ENCODE peak calls at places on chromosomes 13 and 19, in five cellular contexts. A is substantia nigra, G is kidney epithelial cell, O is MV-4-11, Q is NCI-H510A treated with DMSO at 0.1 percent for 48 hours. X is an unnamed sample.
A peak's percentile ranks its signal among the peaks of the same experiment; 100 is the strongest.

GRCh38 chr19:29259153-29259552 is 46.2 kb upstream of the UQCRFS1 start:
- DNase-seq in A (no peak), Q (no peak), G (no peak), O (no peak), X (no peak)

GRCh38 chr19:33828266-33829075 is 31.8 kb downstream of the KCTD15 start:
- DNase-seq in Q (no peak), G (no peak), O (no peak), A (no peak), X (no peak)

GRCh38 chr19:17001603-17002183 is 24.9 kb downstream of the CPAMD8 start:
- DNase-seq in Q (no peak), O (no peak), A (no peak), G (no peak), X (no peak)

GRCh38 chr13:102405499-102406079 is 3.7 kb upstream of the FGF14 start:
- DNase-seq in A (no peak), Q (no peak), O (no peak), G (no peak), X (no peak)

GRCh38 chr13:37175996-37176395 is 70.5 kb upstream of the CSNK1A1L start:
- DNase-seq in A (no peak), Q (no peak), O (no peak), G (no peak), X (no peak)

GRCh38 chr19:5949792-5950305 is 28.1 kb downstream of the RANBP3 start:
- DNase-seq in G (no peak), Q (peak; percentile 99), O (no peak), A (no peak), X (peak; percentile 39)

GRCh38 chr19:27774827-27775226 is 1438.1 kb downstream of the UQCRFS1 start:
- DNase-seq in O (peak; percentile 63), Q (no peak), A (no peak), G (no peak), X (no peak)

GRCh38 chr19:10655457-10656312 is 1.5 kb downstream of the ILF3 start:
- DNase-seq in A (no peak), Q (no peak), G (no peak), O (peak; percentile 27), X (peak; percentile 32)

GRCh38 chr19:6720369-6721112 is at the start of gene C3:
- DNase-seq in O (peak; percentile 67), G (no peak), A (no peak), Q (no peak), X (peak; percentile 55)

GRCh38 chr13:36088001-36088400 is 43.2 kb downstream of the DCLK1 start:
- DNase-seq in A (no peak), Q (peak; percentile 38), O (no peak), G (peak; percentile 60), X (no peak)

GRCh38 chr13:20121154-20121515 is 39.7 kb downstream of the GJA3 start:
- DNase-seq in Q (no peak), G (no peak), O (peak; percentile 83), A (no peak), X (no peak)

GRCh38 chr19:8208119-8208709 is 956 bp upstream of the CERS4 start:
- DNase-seq in O (no peak), Q (peak; percentile 59), A (no peak), G (no peak), X (peak; percentile 52)

GRCh38 chr13:87827479-87827878 is 156.3 kb downstream of the SLITRK5 start:
- DNase-seq in Q (no peak), A (no peak), O (no peak), G (peak; percentile 56), X (no peak)

GRCh38 chr13:72304121-72304745 is 423.2 kb downstream of the MZT1 start:
- DNase-seq in Q (no peak), G (no peak), O (no peak), A (no peak), X (no peak)

GRCh38 chr13:24215732-24216131 is 55.2 kb downstream of the SPATA13 start:
- DNase-seq in G (peak; percentile 49), O (no peak), A (no peak), Q (no peak), X (peak; percentile 68)

GRCh38 chr13:90709329-90709728 is 638.2 kb upstream of the MIR17HG start:
- DNase-seq in O (no peak), G (no peak), A (no peak), Q (no peak), X (no peak)

GRCh38 chr19:55014714-55015113 is 23.4 kb downstream of the GP6 start:
- DNase-seq in Q (no peak), A (no peak), O (no peak), G (no peak), X (no peak)

GRCh38 chr19:51247972-51248371 is 2.9 kb upstream of the SIGLECL1 start:
- DNase-seq in O (no peak), Q (no peak), A (no peak), G (no peak), X (no peak)

GRCh38 chr19:56476671-56477428 is at the start of gene ZNF667:
- DNase-seq in A (no peak), O (no peak), Q (no peak), G (peak; percentile 55), X (peak; percentile 42)

GRCh38 chr19:1400281-1401137 is 833 bp downstream of the GAMT start:
- DNase-seq in G (no peak), Q (no peak), O (peak; percentile 30), A (no peak), X (no peak)

GRCh38 chr19:53818756-53819155 is 5.4 kb downstream of the NLRP12 start:
- DNase-seq in A (no peak), G (no peak), Q (no peak), O (no peak), X (no peak)

GRCh38 chr13:48156466-48156865 is 61.6 kb upstream of the MED4 start:
- DNase-seq in A (no peak), G (no peak), Q (no peak), O (no peak), X (no peak)

GRCh38 chr13:114088234-114088633 is 44.2 kb downstream of the RASA3 start:
- DNase-seq in O (no peak), Q (no peak), A (no peak), G (no peak), X (no peak)

GRCh38 chr13:46146898-46147297 is 35.1 kb downstream of the LCP1 start:
- DNase-seq in Q (no peak), O (no peak), G (no peak), A (no peak), X (peak; percentile 32)

GRCh38 chr19:10227215-10227971 is 3.7 kb downstream of the S1PR2 start:
- DNase-seq in Q (no peak), G (no peak), O (no peak), A (peak; percentile 86), X (peak; percentile 92)